ENCODE peak calls at places on chromosomes 13 and 19, in ten cellular contexts. One of them, this sample, is unnamed.

GRCh38 chr13:108283110-108283509 is 13.6 kb downstream of the TNFSF13B start:
- DNase-seq in pons: no peak
- DNase-seq in prostate gland: no peak
- DNase-seq in hypothalamus: no peak
- DNase-seq in NCI-H187: no peak
- DNase-seq in stimulated activated CD8-positive, alpha-beta memory T cell treated with anti-CD3 and anti-CD28 coated beads, Interleukin-15, amount 100 ng/mL, for 48 hours: no peak
- DNase-seq in astrocyte of the cerebellum: no peak
- DNase-seq in A673: no peak
- DNase-seq in tibial nerve: no peak
- DNase-seq in kidney glomerular epithelial cell: no peak
- DNase-seq in this sample: no peak

GRCh38 chr19:6801397-6802086 is 29.0 kb downstream of the VAV1 start:
- DNase-seq in NCI-H187: no peak
- DNase-seq in stimulated activated CD8-positive, alpha-beta memory T cell treated with anti-CD3 and anti-CD28 coated beads, Interleukin-15, amount 100 ng/mL, for 48 hours: peak
- DNase-seq in A673: peak
- DNase-seq in astrocyte of the cerebellum: no peak
- DNase-seq in hypothalamus: peak
- DNase-seq in kidney glomerular epithelial cell: no peak
- DNase-seq in tibial nerve: peak
- DNase-seq in prostate gland: peak
- DNase-seq in pons: peak
- DNase-seq in this sample: no peak

GRCh38 chr19:5891938-5892771 is 11.4 kb downstream of the NDUFA11 start:
- DNase-seq in kidney glomerular epithelial cell: peak
- DNase-seq in tibial nerve: no peak
- DNase-seq in astrocyte of the cerebellum: no peak
- DNase-seq in NCI-H187: no peak
- DNase-seq in hypothalamus: peak
- DNase-seq in pons: no peak
- DNase-seq in A673: no peak
- DNase-seq in stimulated activated CD8-positive, alpha-beta memory T cell treated with anti-CD3 and anti-CD28 coated beads, Interleukin-15, amount 100 ng/mL, for 48 hours: peak
- DNase-seq in prostate gland: no peak
- DNase-seq in this sample: peak

GRCh38 chr19:41587101-41587837 is 11.3 kb downstream of the CEACAM21 start:
- DNase-seq in NCI-H187: no peak
- DNase-seq in tibial nerve: no peak
- DNase-seq in pons: no peak
- DNase-seq in hypothalamus: no peak
- DNase-seq in prostate gland: no peak
- DNase-seq in stimulated activated CD8-positive, alpha-beta memory T cell treated with anti-CD3 and anti-CD28 coated beads, Interleukin-15, amount 100 ng/mL, for 48 hours: no peak
- DNase-seq in A673: no peak
- DNase-seq in kidney glomerular epithelial cell: no peak
- DNase-seq in astrocyte of the cerebellum: no peak
- DNase-seq in this sample: no peak

GRCh38 chr13:50410921-50411712 is 395.9 kb downstream of the KCNRG start:
- DNase-seq in prostate gland: no peak
- DNase-seq in stimulated activated CD8-positive, alpha-beta memory T cell treated with anti-CD3 and anti-CD28 coated beads, Interleukin-15, amount 100 ng/mL, for 48 hours: no peak
- DNase-seq in kidney glomerular epithelial cell: peak
- DNase-seq in A673: peak
- DNase-seq in pons: no peak
- DNase-seq in astrocyte of the cerebellum: no peak
- DNase-seq in tibial nerve: no peak
- DNase-seq in hypothalamus: no peak
- DNase-seq in NCI-H187: no peak
- DNase-seq in this sample: no peak

GRCh38 chr19:45640849-45641273 is 1.7 kb upstream of the EML2 start:
- DNase-seq in tibial nerve: no peak
- DNase-seq in NCI-H187: no peak
- DNase-seq in stimulated activated CD8-positive, alpha-beta memory T cell treated with anti-CD3 and anti-CD28 coated beads, Interleukin-15, amount 100 ng/mL, for 48 hours: peak
- DNase-seq in astrocyte of the cerebellum: no peak
- DNase-seq in kidney glomerular epithelial cell: no peak
- DNase-seq in pons: no peak
- DNase-seq in prostate gland: no peak
- DNase-seq in A673: no peak
- DNase-seq in hypothalamus: no peak
- DNase-seq in this sample: no peak

GRCh38 chr13:111947876-111948275 is 119.1 kb upstream of the SOX1 start:
- DNase-seq in stimulated activated CD8-positive, alpha-beta memory T cell treated with anti-CD3 and anti-CD28 coated beads, Interleukin-15, amount 100 ng/mL, for 48 hours: no peak
- DNase-seq in prostate gland: no peak
- DNase-seq in tibial nerve: no peak
- DNase-seq in kidney glomerular epithelial cell: no peak
- DNase-seq in A673: no peak
- DNase-seq in astrocyte of the cerebellum: no peak
- DNase-seq in NCI-H187: no peak
- DNase-seq in pons: no peak
- DNase-seq in hypothalamus: no peak
- DNase-seq in this sample: no peak

GRCh38 chr13:24683833-24684599 is 3.8 kb downstream of the ATP12A start:
- DNase-seq in stimulated activated CD8-positive, alpha-beta memory T cell treated with anti-CD3 and anti-CD28 coated beads, Interleukin-15, amount 100 ng/mL, for 48 hours: peak
- DNase-seq in kidney glomerular epithelial cell: peak
- DNase-seq in hypothalamus: peak
- DNase-seq in astrocyte of the cerebellum: no peak
- DNase-seq in NCI-H187: peak
- DNase-seq in pons: peak
- DNase-seq in A673: peak
- DNase-seq in tibial nerve: peak
- DNase-seq in prostate gland: peak
- DNase-seq in this sample: no peak

GRCh38 chr13:110483386-110483785 is 78.1 kb downstream of the RAB20 start:
- DNase-seq in stimulated activated CD8-positive, alpha-beta memory T cell treated with anti-CD3 and anti-CD28 coated beads, Interleukin-15, amount 100 ng/mL, for 48 hours: no peak
- DNase-seq in hypothalamus: no peak
- DNase-seq in tibial nerve: no peak
- DNase-seq in A673: no peak
- DNase-seq in astrocyte of the cerebellum: no peak
- DNase-seq in prostate gland: no peak
- DNase-seq in NCI-H187: no peak
- DNase-seq in pons: no peak
- DNase-seq in kidney glomerular epithelial cell: no peak
- DNase-seq in this sample: no peak

GRCh38 chr19:37966211-37967072 is 59.4 kb downstream of the SIPA1L3 start:
- DNase-seq in prostate gland: peak
- DNase-seq in astrocyte of the cerebellum: peak
- DNase-seq in kidney glomerular epithelial cell: no peak
- DNase-seq in A673: no peak
- DNase-seq in stimulated activated CD8-positive, alpha-beta memory T cell treated with anti-CD3 and anti-CD28 coated beads, Interleukin-15, amount 100 ng/mL, for 48 hours: no peak
- DNase-seq in NCI-H187: no peak
- DNase-seq in pons: no peak
- DNase-seq in hypothalamus: no peak
- DNase-seq in tibial nerve: no peak
- DNase-seq in this sample: no peak

GRCh38 chr13:114151031-114151430 is 18.6 kb upstream of the RASA3 start:
- DNase-seq in A673: no peak
- DNase-seq in pons: no peak
- DNase-seq in prostate gland: no peak
- DNase-seq in hypothalamus: no peak
- DNase-seq in NCI-H187: no peak
- DNase-seq in kidney glomerular epithelial cell: no peak
- DNase-seq in tibial nerve: no peak
- DNase-seq in stimulated activated CD8-positive, alpha-beta memory T cell treated with anti-CD3 and anti-CD28 coated beads, Interleukin-15, amount 100 ng/mL, for 48 hours: no peak
- DNase-seq in astrocyte of the cerebellum: no peak
- DNase-seq in this sample: no peak